ENCODE peak calls at places on chromosome 19, in ten cellular contexts. G is transverse colon; N is neural progenitor cell; T is stomach; W is CD8-positive, alpha-beta memory T cell; R is body of pancreas; U is tibial nerve; C is effector memory CD4-positive, alpha-beta T cell; A is fibroblast of lung; V is CD4-positive, CD25-positive, alpha-beta regulatory T cell. O is an unnamed sample.

GRCh38 chr19:38838208-38838985 is 6.8 kb upstream of the ECH1 start:
- DNase-seq in W (no peak), R (peak; percentile 53), A (no peak), G (no peak), V (no peak), U (no peak), T (peak; percentile 67), N (no peak), C (no peak), O (no peak)

GRCh38 chr19:40265763-40266099 is 19.4 kb downstream of the AKT2 start:
- DNase-seq in G (no peak), W (no peak), A (no peak), T (no peak), R (no peak), V (no peak), U (no peak), C (no peak), N (no peak), O (no peak)

GRCh38 chr19:33374406-33374703 is 846 bp downstream of the CEBPG start:
- DNase-seq in A (peak; percentile 42), C (no peak), N (peak; percentile 41), G (no peak), T (no peak), U (no peak), W (no peak), V (no peak), R (peak; percentile 48), O (no peak)

GRCh38 chr19:6278740-6279619 is 795 bp downstream of the MLLT1 start:
- DNase-seq in V (no peak), U (no peak), W (no peak), C (no peak), N (no peak), T (no peak), A (no peak), G (no peak), R (no peak), O (no peak)

GRCh38 chr19:5250127-5250659 is 90.4 kb downstream of the PTPRS start:
- DNase-seq in V (no peak), C (no peak), A (no peak), G (peak; percentile 28), N (no peak), R (peak; percentile 82), U (no peak), W (no peak), T (no peak), O (peak; percentile 74)

GRCh38 chr19:14115761-14116160 is 1.8 kb downstream of the PRKACA start:
- DNase-seq in A (no peak), G (no peak), C (no peak), W (no peak), T (no peak), V (no peak), N (no peak), U (no peak), R (no peak), O (no peak)

GRCh38 chr19:13841339-13842293 is 35.3 kb upstream of the NANOS3 start:
- DNase-seq in G (peak; percentile 84), W (peak; percentile 70), V (peak; percentile 34), U (no peak), T (peak; percentile 78), C (peak; percentile 33), N (no peak), A (no peak), R (peak; percentile 48), O (no peak)

GRCh38 chr19:23002690-23003422 is at the start of gene ZNF728:
- DNase-seq in N (no peak), R (peak; percentile 46), A (no peak), C (no peak), W (no peak), U (peak; percentile 29), G (peak; percentile 25), T (no peak), V (no peak), O (peak; percentile 21)

GRCh38 chr19:29884044-29884443 is 58.0 kb upstream of the URI1 start:
- DNase-seq in N (no peak), R (no peak), G (no peak), C (no peak), T (no peak), U (no peak), V (no peak), A (no peak), W (no peak), O (no peak)

GRCh38 chr19:8307400-8307964 is 676 bp downstream of the CD320 start:
- DNase-seq in W (peak; percentile 36), T (peak; percentile 25), N (peak; percentile 49), A (no peak), V (peak; percentile 1), U (peak; percentile 7), R (peak; percentile 2), G (peak; percentile 24), C (no peak), O (no peak)

GRCh38 chr19:17482877-17483604 is 12.7 kb downstream of the SLC27A1 start:
- DNase-seq in T (no peak), R (no peak), A (no peak), V (no peak), N (no peak), U (no peak), C (no peak), G (no peak), W (no peak), O (no peak)

GRCh38 chr19:43467730-43468129 is 2.3 kb upstream of the LYPD3 start:
- DNase-seq in U (no peak), A (peak; percentile 74), R (no peak), C (no peak), T (no peak), V (no peak), W (no peak), G (no peak), N (no peak), O (no peak)

GRCh38 chr19:374886-375235 is 30.3 kb upstream of the MIER2 start:
- DNase-seq in T (no peak), N (no peak), V (no peak), W (no peak), R (no peak), G (no peak), C (no peak), U (no peak), A (no peak), O (no peak)
- H3K27ac ChIP-seq in T (no peak overlapping the region), N (no peak overlapping the region), V (no peak overlapping the region), W (no peak overlapping the region), R (no peak overlapping the region), G (no peak overlapping the region), C (no peak overlapping the region), U (no peak overlapping the region), A (no peak overlapping the region), O (no peak overlapping the region)

GRCh38 chr19:3184847-3185481 is 766 bp upstream of the NCLN start:
- DNase-seq in W (peak; percentile 83), N (peak; percentile 79), C (no peak), R (peak; percentile 80), T (peak; percentile 73), U (peak; percentile 51), V (peak; percentile 66), G (peak; percentile 73), A (no peak), O (peak; percentile 77)
- H3K27ac ChIP-seq in W (peak overlapping the region; percentile 64), N (no peak overlapping the region), C (peak overlapping the region; percentile 75), R (peak overlapping the region; percentile 91), T (peak overlapping the region; percentile 83), U (peak overlapping the region; percentile 81), V (peak overlapping the region; percentile 72), G (peak overlapping the region; percentile 81), A (peak overlapping the region; percentile 71), O (peak overlapping the region; percentile 97)

GRCh38 chr19:51102991-51103390 is 5.2 kb downstream of the CTU1 start:
- DNase-seq in R (no peak), T (no peak), N (no peak), C (no peak), U (no peak), W (no peak), G (no peak), A (no peak), V (no peak), O (no peak)

GRCh38 chr19:51107406-51108065 is 673 bp downstream of the CTU1 start:
- DNase-seq in N (peak; percentile 68), W (no peak), R (no peak), C (no peak), T (no peak), A (peak; percentile 16), U (no peak), G (no peak), V (no peak), O (no peak)

GRCh38 chr19:51108066-51108804 is at the start of gene CTU1:
- DNase-seq in A (peak; percentile 99), T (peak; percentile 98), C (peak; percentile 98), R (peak; percentile 99), G (peak; percentile 99), V (peak; percentile 98), W (peak; percentile 99), N (peak; percentile 99), U (peak; percentile 92), O (peak; percentile 98)

GRCh38 chr19:51101171-51101865 is 6.9 kb downstream of the CTU1 start:
- DNase-seq in U (no peak), R (no peak), C (no peak), G (no peak), W (no peak), V (no peak), A (no peak), T (no peak), N (no peak), O (no peak)

DNA sequence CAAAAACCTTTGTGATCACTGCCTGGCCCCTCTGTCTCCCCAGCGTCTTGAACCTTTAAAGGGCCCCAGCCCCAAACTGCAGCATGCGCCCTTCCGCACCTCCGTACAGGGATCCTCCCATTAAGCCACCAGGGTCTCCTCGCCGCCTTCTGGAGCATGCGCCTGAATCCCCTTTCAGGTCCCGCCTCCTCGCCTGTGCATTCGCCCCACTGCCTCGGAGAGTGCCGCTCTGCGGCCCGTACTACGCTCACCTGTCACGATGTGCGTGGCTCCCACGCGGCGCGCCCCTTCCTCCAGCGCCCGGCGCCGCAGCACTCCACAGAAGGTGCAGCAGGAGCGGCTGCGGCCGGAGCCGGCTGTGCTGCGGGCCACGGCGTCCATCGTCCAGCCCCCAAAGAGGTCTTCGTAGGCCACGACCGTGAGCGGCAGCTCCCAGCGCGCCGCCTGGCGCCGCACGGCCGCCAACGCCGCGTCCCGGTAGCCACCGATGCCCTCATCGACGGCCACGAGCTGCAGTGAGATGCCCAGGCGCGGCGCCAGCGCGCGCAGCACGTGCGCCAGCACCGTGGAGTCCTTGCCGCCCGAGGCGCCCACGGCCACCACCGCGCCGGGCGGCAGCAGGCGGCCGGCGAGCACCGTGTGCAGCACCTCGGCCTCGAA is 4.3 kb downstream of the CTU1 start:
- DNase-seq in U (no peak), G (no peak), N (no peak), W (no peak), R (no peak), V (no peak), C (no peak), T (no peak), A (no peak), O (no peak)
- H3K27ac ChIP-seq in U (no peak overlapping the region), G (no peak overlapping the region), N (no peak overlapping the region), W (no peak overlapping the region), R (no peak overlapping the region), V (no peak overlapping the region), C (no peak overlapping the region), T (no peak overlapping the region), A (no peak overlapping the region), O (no peak overlapping the region)

DNA sequence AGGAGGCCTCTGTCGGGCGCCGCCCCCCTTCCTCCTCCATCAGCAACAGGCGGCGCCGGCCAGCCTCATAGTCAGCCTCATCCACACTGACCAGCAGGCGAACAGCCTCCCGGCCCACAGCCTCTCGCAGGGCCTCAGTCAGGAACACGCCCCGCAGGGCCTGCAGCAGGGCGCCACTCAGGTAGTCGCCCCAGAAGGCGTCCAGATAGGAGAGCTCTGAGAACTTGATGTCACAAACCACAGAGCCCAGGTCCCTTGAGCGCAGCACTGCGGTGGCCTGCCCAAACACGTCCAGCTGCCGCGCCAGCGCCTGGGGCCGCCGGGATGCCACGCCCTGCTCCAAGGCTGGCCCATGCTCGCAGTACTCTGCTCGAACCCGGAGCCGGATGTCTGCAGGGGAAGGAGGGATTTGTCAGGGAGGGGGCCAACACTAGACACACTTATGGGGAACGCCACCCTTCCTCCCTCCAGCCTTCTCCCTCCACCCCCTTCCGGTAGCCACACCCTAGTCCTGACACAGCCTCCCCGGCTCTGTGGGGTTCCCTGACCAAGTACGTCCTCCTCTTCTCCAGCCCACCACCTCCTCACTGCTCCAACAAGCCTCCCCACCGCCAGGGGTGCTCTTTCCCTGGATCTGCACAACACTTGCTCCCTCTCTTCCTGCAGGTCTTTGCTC is 17.9 kb downstream of the DEDD2 start:
- DNase-seq in T (peak; percentile 34), V (peak; percentile 50), W (peak; percentile 73), C (peak; percentile 38), R (peak; percentile 50), A (no peak), U (no peak), G (peak; percentile 53), N (no peak), O (no peak)
- H3K27ac ChIP-seq in T (peak overlapping the region; percentile 52), V (peak overlapping the region; percentile 95), W (peak overlapping the region; percentile 88), C (peak overlapping the region; percentile 83), R (no peak overlapping the region), A (no peak overlapping the region), U (peak overlapping the region; percentile 0), G (peak overlapping the region; percentile 64), N (no peak overlapping the region), O (no peak overlapping the region)

O was measured in substantia nigra.